ENCODE peak calls at places on chromosomes 2 and 18, in nine cellular contexts. One of them, this sample, is unnamed. For H3K27me3 and H3K36me3, the result is how much of the 10 kb centered on the place peaks cover.

GRCh38 chr2:129957891-129958290 is 21.6 kb upstream of the RAB6C start:
- DNase-seq in MM.1S: no peak
- DNase-seq in body of pancreas: no peak
- DNase-seq in small intestine: no peak
- DNase-seq in gastrocnemius medialis: no peak
- DNase-seq in heart right ventricle: no peak
- DNase-seq in tibial nerve: no peak
- DNase-seq in uterus: no peak
- DNase-seq in mammary epithelial cell: peak
- DNase-seq in this sample: no peak

GRCh38 chr2:118529931-118530330 is 317.5 kb downstream of the EN1 start:
- DNase-seq in MM.1S: no peak
- DNase-seq in body of pancreas: no peak
- DNase-seq in small intestine: no peak
- DNase-seq in gastrocnemius medialis: no peak
- DNase-seq in heart right ventricle: no peak
- DNase-seq in tibial nerve: no peak
- DNase-seq in uterus: no peak
- DNase-seq in mammary epithelial cell: no peak
- DNase-seq in this sample: peak

GRCh38 chr2:216691210-216691741 is 4.1 kb downstream of the IGFBP5 start:
- DNase-seq in MM.1S: peak
- DNase-seq in body of pancreas: peak
- DNase-seq in small intestine: no peak
- DNase-seq in gastrocnemius medialis: peak
- DNase-seq in heart right ventricle: peak
- DNase-seq in tibial nerve: peak
- DNase-seq in uterus: peak
- DNase-seq in mammary epithelial cell: peak
- DNase-seq in this sample: peak

GRCh38 chr18:49813071-49813320 is 337 bp downstream of the ACAA2 start:
- DNase-seq in MM.1S: peak
- DNase-seq in body of pancreas: peak
- DNase-seq in small intestine: peak
- DNase-seq in gastrocnemius medialis: peak
- DNase-seq in heart right ventricle: no peak
- DNase-seq in tibial nerve: no peak
- DNase-seq in uterus: peak
- DNase-seq in mammary epithelial cell: peak
- DNase-seq in this sample: peak

GRCh38 chr2:219522111-219523030 is 8.1 kb downstream of the ASIC4 start:
- DNase-seq in MM.1S: no peak
- DNase-seq in body of pancreas: no peak
- DNase-seq in small intestine: no peak
- DNase-seq in gastrocnemius medialis: no peak
- DNase-seq in heart right ventricle: no peak
- DNase-seq in tibial nerve: no peak
- DNase-seq in uterus: peak
- DNase-seq in mammary epithelial cell: peak
- DNase-seq in this sample: peak

GRCh38 chr2:127185093-127185492 is 35.0 kb downstream of the CYP27C1 start:
- DNase-seq in MM.1S: no peak
- DNase-seq in body of pancreas: no peak
- DNase-seq in small intestine: no peak
- DNase-seq in gastrocnemius medialis: peak
- DNase-seq in heart right ventricle: no peak
- DNase-seq in tibial nerve: no peak
- DNase-seq in uterus: no peak
- DNase-seq in mammary epithelial cell: no peak
- DNase-seq in this sample: no peak

GRCh38 chr18:9612215-9612830 is 2.0 kb downstream of the PPP4R1 start:
- DNase-seq in MM.1S: peak
- DNase-seq in body of pancreas: peak
- DNase-seq in small intestine: peak
- DNase-seq in gastrocnemius medialis: peak
- DNase-seq in heart right ventricle: peak
- DNase-seq in tibial nerve: no peak
- DNase-seq in uterus: no peak
- DNase-seq in mammary epithelial cell: peak
- DNase-seq in this sample: peak

GRCh38 chr2:37683926-37684780 is 12.7 kb upstream of the CDC42EP3 start:
- DNase-seq in MM.1S: no peak
- DNase-seq in body of pancreas: no peak
- DNase-seq in small intestine: peak
- DNase-seq in gastrocnemius medialis: no peak
- DNase-seq in heart right ventricle: no peak
- DNase-seq in tibial nerve: no peak
- DNase-seq in uterus: no peak
- DNase-seq in mammary epithelial cell: peak
- DNase-seq in this sample: no peak

GRCh38 chr2:196959750-196960392 is 33.4 kb upstream of the PGAP1 start:
- DNase-seq in MM.1S: no peak
- DNase-seq in body of pancreas: peak
- DNase-seq in small intestine: no peak
- DNase-seq in gastrocnemius medialis: no peak
- DNase-seq in heart right ventricle: no peak
- DNase-seq in tibial nerve: no peak
- DNase-seq in uterus: no peak
- DNase-seq in mammary epithelial cell: no peak
- DNase-seq in this sample: no peak

GRCh38 chr2:200747668-200748618 is 63.8 kb upstream of the BZW1 start:
- DNase-seq in MM.1S: peak
- DNase-seq in body of pancreas: peak
- DNase-seq in small intestine: no peak
- DNase-seq in gastrocnemius medialis: no peak
- DNase-seq in heart right ventricle: no peak
- DNase-seq in tibial nerve: no peak
- DNase-seq in uterus: no peak
- DNase-seq in mammary epithelial cell: no peak
- DNase-seq in this sample: no peak

GRCh38 chr2:10619643-10620042 is 70.1 kb downstream of the NOL10 start:
- DNase-seq in MM.1S: no peak
- DNase-seq in body of pancreas: no peak
- DNase-seq in small intestine: no peak
- DNase-seq in gastrocnemius medialis: no peak
- DNase-seq in heart right ventricle: no peak
- DNase-seq in tibial nerve: no peak
- DNase-seq in uterus: no peak
- DNase-seq in mammary epithelial cell: no peak
- DNase-seq in this sample: no peak

GRCh38 chr2:196544906-196545433 is 94.5 kb upstream of the CCDC150 start:
- DNase-seq in MM.1S: no peak
- DNase-seq in body of pancreas: no peak
- DNase-seq in small intestine: no peak
- DNase-seq in gastrocnemius medialis: no peak
- DNase-seq in heart right ventricle: no peak
- DNase-seq in tibial nerve: no peak
- DNase-seq in uterus: no peak
- DNase-seq in mammary epithelial cell: no peak
- DNase-seq in this sample: no peak

GRCh38 chr2:37877457-37878315 is 47.4 kb upstream of the RMDN2 start:
- DNase-seq in MM.1S: peak
- DNase-seq in body of pancreas: peak
- DNase-seq in small intestine: peak
- DNase-seq in gastrocnemius medialis: no peak
- DNase-seq in heart right ventricle: peak
- DNase-seq in tibial nerve: no peak
- DNase-seq in uterus: peak
- DNase-seq in mammary epithelial cell: peak
- DNase-seq in this sample: peak

GRCh38 chr18:76209597-76209996 is 285.4 kb downstream of the ZNF516 start:
- DNase-seq in MM.1S: no peak
- DNase-seq in body of pancreas: no peak
- DNase-seq in small intestine: no peak
- DNase-seq in gastrocnemius medialis: no peak
- DNase-seq in heart right ventricle: no peak
- DNase-seq in tibial nerve: no peak
- DNase-seq in uterus: no peak
- DNase-seq in mammary epithelial cell: peak
- DNase-seq in this sample: no peak

GRCh38 chr2:96948483-96949152 is 37.8 kb downstream of the FAM178B start:
- DNase-seq in MM.1S: no peak
- DNase-seq in body of pancreas: no peak
- DNase-seq in small intestine: no peak
- DNase-seq in gastrocnemius medialis: no peak
- DNase-seq in heart right ventricle: no peak
- DNase-seq in tibial nerve: no peak
- DNase-seq in uterus: no peak
- DNase-seq in mammary epithelial cell: no peak
- DNase-seq in this sample: no peak

GRCh38 chr2:71605781-71606241 is 152.4 kb downstream of the DYSF start:
- DNase-seq in MM.1S: no peak
- DNase-seq in body of pancreas: no peak
- DNase-seq in small intestine: no peak
- DNase-seq in gastrocnemius medialis: peak
- DNase-seq in heart right ventricle: no peak
- DNase-seq in tibial nerve: peak
- DNase-seq in uterus: peak
- DNase-seq in mammary epithelial cell: no peak
- DNase-seq in this sample: peak

GRCh38 chr2:141027221-141027620 is 1103.6 kb downstream of the LRP1B start:
- DNase-seq in MM.1S: no peak
- DNase-seq in body of pancreas: no peak
- DNase-seq in small intestine: no peak
- DNase-seq in gastrocnemius medialis: no peak
- DNase-seq in heart right ventricle: no peak
- DNase-seq in tibial nerve: no peak
- DNase-seq in uterus: no peak
- DNase-seq in mammary epithelial cell: peak
- DNase-seq in this sample: no peak

GRCh38 chr2:157158111-157158510 is 99.4 kb upstream of the GALNT5 start:
- DNase-seq in MM.1S: no peak
- DNase-seq in body of pancreas: no peak
- DNase-seq in small intestine: no peak
- DNase-seq in gastrocnemius medialis: no peak
- DNase-seq in heart right ventricle: no peak
- DNase-seq in tibial nerve: no peak
- DNase-seq in uterus: no peak
- DNase-seq in mammary epithelial cell: peak
- DNase-seq in this sample: no peak

GRCh38 chr2:69026026-69026425 is 13.0 kb downstream of the ANTXR1 start:
- DNase-seq in MM.1S: peak
- DNase-seq in body of pancreas: peak
- DNase-seq in small intestine: peak
- DNase-seq in gastrocnemius medialis: no peak
- DNase-seq in heart right ventricle: peak
- DNase-seq in tibial nerve: no peak
- DNase-seq in uterus: no peak
- DNase-seq in mammary epithelial cell: peak
- DNase-seq in this sample: peak

GRCh38 chr2:72035518-72036172 is 112.0 kb downstream of the CYP26B1 start:
- DNase-seq in MM.1S: no peak
- DNase-seq in body of pancreas: no peak
- DNase-seq in small intestine: no peak
- DNase-seq in gastrocnemius medialis: no peak
- DNase-seq in heart right ventricle: no peak
- DNase-seq in tibial nerve: no peak
- DNase-seq in uterus: no peak
- DNase-seq in mammary epithelial cell: peak
- DNase-seq in this sample: peak

GRCh38 chr2:152336103-152336853 is 1.3 kb downstream of the FMNL2 start:
- DNase-seq in MM.1S: peak
- DNase-seq in body of pancreas: peak
- DNase-seq in small intestine: peak
- DNase-seq in gastrocnemius medialis: peak
- DNase-seq in heart right ventricle: peak
- DNase-seq in tibial nerve: peak
- DNase-seq in uterus: peak
- DNase-seq in mammary epithelial cell: peak
- DNase-seq in this sample: peak

GRCh38 chr2:226031962-226032441 is 632.5 kb downstream of the NYAP2 start:
- DNase-seq in MM.1S: no peak
- DNase-seq in body of pancreas: no peak
- DNase-seq in small intestine: no peak
- DNase-seq in gastrocnemius medialis: no peak
- DNase-seq in heart right ventricle: no peak
- DNase-seq in tibial nerve: no peak
- DNase-seq in uterus: no peak
- DNase-seq in mammary epithelial cell: peak
- DNase-seq in this sample: peak
- H3K4me3 ChIP-seq in MM.1S: no peak
- H3K4me3 ChIP-seq in body of pancreas: no peak
- H3K4me3 ChIP-seq in small intestine: no peak
- H3K4me3 ChIP-seq in gastrocnemius medialis: peak
- H3K4me3 ChIP-seq in heart right ventricle: peak
- H3K4me3 ChIP-seq in tibial nerve: no peak
- H3K4me3 ChIP-seq in uterus: peak
- H3K4me3 ChIP-seq in mammary epithelial cell: peak
- H3K4me3 ChIP-seq in this sample: no peak

GRCh38 chr2:120332384-120332783 is 13.6 kb upstream of the INHBB start:
- DNase-seq in MM.1S: no peak
- DNase-seq in body of pancreas: no peak
- DNase-seq in small intestine: no peak
- DNase-seq in gastrocnemius medialis: no peak
- DNase-seq in heart right ventricle: no peak
- DNase-seq in tibial nerve: no peak
- DNase-seq in uterus: no peak
- DNase-seq in mammary epithelial cell: no peak
- DNase-seq in this sample: no peak
- H3K27me3 ChIP-seq in MM.1S: under half
- H3K27me3 ChIP-seq in body of pancreas: under half
- H3K27me3 ChIP-seq in small intestine: under half
- H3K27me3 ChIP-seq in gastrocnemius medialis: under half
- H3K27me3 ChIP-seq in heart right ventricle: under half
- H3K27me3 ChIP-seq in tibial nerve: under half
- H3K27me3 ChIP-seq in uterus: under half
- H3K27me3 ChIP-seq in mammary epithelial cell: under half
- H3K27me3 ChIP-seq in this sample: under half

DNA sequence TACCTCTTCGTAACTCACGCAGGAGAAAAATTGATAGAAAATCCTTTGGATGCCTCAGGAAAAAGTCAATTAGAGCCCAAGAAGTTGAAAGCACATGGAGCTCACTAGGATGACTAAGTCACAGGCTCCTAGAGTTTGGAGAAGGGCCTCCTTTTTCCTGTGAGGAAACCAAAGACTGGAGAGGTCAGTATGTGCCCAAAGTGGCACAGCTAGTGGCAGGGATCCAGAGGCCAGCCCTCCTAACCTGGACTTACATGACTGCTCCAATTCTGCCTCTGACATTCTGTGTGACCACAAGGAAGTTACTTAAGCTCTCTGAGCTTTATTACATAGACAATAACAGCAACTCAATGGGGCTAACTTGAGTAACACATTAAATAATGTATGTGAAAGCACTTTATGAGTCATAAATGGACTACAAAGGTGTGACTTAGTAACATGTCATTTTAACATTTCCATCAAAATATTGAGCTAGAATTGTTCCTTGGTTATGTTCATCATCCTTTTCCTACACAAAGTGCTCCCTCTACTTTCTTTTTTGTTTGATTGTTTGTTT is 91.6 kb downstream of the DHRS9 start:
- DNase-seq in MM.1S: no peak
- DNase-seq in body of pancreas: no peak
- DNase-seq in small intestine: no peak
- DNase-seq in gastrocnemius medialis: no peak
- DNase-seq in heart right ventricle: no peak
- DNase-seq in tibial nerve: no peak
- DNase-seq in uterus: no peak
- DNase-seq in mammary epithelial cell: no peak
- DNase-seq in this sample: no peak
- H3K36me3 ChIP-seq in MM.1S: under half
- H3K36me3 ChIP-seq in body of pancreas: under half
- H3K36me3 ChIP-seq in small intestine: under half
- H3K36me3 ChIP-seq in gastrocnemius medialis: under half
- H3K36me3 ChIP-seq in heart right ventricle: under half
- H3K36me3 ChIP-seq in tibial nerve: under half
- H3K36me3 ChIP-seq in uterus: under half
- H3K36me3 ChIP-seq in mammary epithelial cell: under half
- H3K36me3 ChIP-seq in this sample: under half

GRCh38 chr2:237060518-237061312 is 25.0 kb upstream of the COPS8 start:
- DNase-seq in MM.1S: peak
- DNase-seq in body of pancreas: peak
- DNase-seq in small intestine: peak
- DNase-seq in gastrocnemius medialis: no peak
- DNase-seq in heart right ventricle: peak
- DNase-seq in tibial nerve: no peak
- DNase-seq in uterus: peak
- DNase-seq in mammary epithelial cell: peak
- DNase-seq in this sample: peak
- H3K4me3 ChIP-seq in MM.1S: no peak
- H3K4me3 ChIP-seq in body of pancreas: no peak
- H3K4me3 ChIP-seq in small intestine: no peak
- H3K4me3 ChIP-seq in gastrocnemius medialis: no peak
- H3K4me3 ChIP-seq in heart right ventricle: no peak
- H3K4me3 ChIP-seq in tibial nerve: no peak
- H3K4me3 ChIP-seq in uterus: no peak
- H3K4me3 ChIP-seq in mammary epithelial cell: no peak
- H3K4me3 ChIP-seq in this sample: no peak